ENCODE peak calls at places on chromosomes 5 and 9, in eight cellular contexts. C is SIG-M5, Q is NCI-H1436, H is progenitor cell of endocrine pancreas, R is Right ventricle myocardium superior, E is hypothalamus, J is suprapubic skin, W is hepatocyte. Z is an unnamed sample.

GRCh38 chr5:533243-534005 is 9.2 kb upstream of the SLC9A3 start:
- DNase-seq in C (no peak), Q (no peak), H (no peak), R (peak), E (no peak), J (no peak), W (no peak), Z (no peak)

GRCh38 chr9:73023025-73023541 is 70.2 kb upstream of the ALDH1A1 start:
- DNase-seq in C (no peak), Q (no peak), H (peak), R (peak), E (no peak), J (no peak), W (peak), Z (peak)

GRCh38 chr5:45639038-45639437 is 57.1 kb downstream of the HCN1 start:
- DNase-seq in C (no peak), Q (peak), H (no peak), R (no peak), E (no peak), J (no peak), W (no peak), Z (peak)

GRCh38 chr5:13946111-13946510 is 1.6 kb upstream of the DNAH5 start:
- DNase-seq in C (no peak), Q (no peak), H (no peak), R (no peak), E (no peak), J (no peak), W (no peak), Z (peak)

GRCh38 chr5:15004506-15004905 is 132.9 kb upstream of the ANKH start:
- DNase-seq in C (no peak), Q (no peak), H (no peak), R (no peak), E (no peak), J (no peak), W (no peak), Z (no peak)

GRCh38 chr9:92749071-92749933 is 15.3 kb downstream of the BICD2 start:
- DNase-seq in C (no peak), Q (no peak), H (no peak), R (no peak), E (peak), J (peak), W (no peak), Z (no peak)

GRCh38 chr9:114515528-114515927 is 10.3 kb upstream of the WHRN start:
- DNase-seq in C (no peak), Q (no peak), H (no peak), R (no peak), E (no peak), J (no peak), W (no peak), Z (no peak)

GRCh38 chr9:96068511-96068910 is 193.0 kb downstream of the ERCC6L2 start:
- DNase-seq in C (no peak), Q (no peak), H (no peak), R (no peak), E (no peak), J (no peak), W (no peak), Z (no peak)

GRCh38 chr9:75086443-75087278 is 1.3 kb downstream of the NMRK1 start:
- DNase-seq in C (no peak), Q (no peak), H (no peak), R (peak), E (no peak), J (no peak), W (peak), Z (no peak)

GRCh38 chr5:163760498-163760897 is 255.1 kb downstream of the MAT2B start:
- DNase-seq in C (no peak), Q (no peak), H (no peak), R (no peak), E (no peak), J (no peak), W (no peak), Z (peak)

GRCh38 chr5:154210163-154210562 is 19.6 kb downstream of the GALNT10 start:
- DNase-seq in C (no peak), Q (no peak), H (no peak), R (no peak), E (no peak), J (no peak), W (no peak), Z (no peak)

GRCh38 chr5:42951169-42951846 is 88.8 kb downstream of the ANXA2R start:
- DNase-seq in C (no peak), Q (no peak), H (no peak), R (peak), E (no peak), J (no peak), W (no peak), Z (peak)

GRCh38 chr5:9670371-9670770 is 40.2 kb upstream of the TAS2R1 start:
- DNase-seq in C (no peak), Q (no peak), H (no peak), R (no peak), E (no peak), J (no peak), W (no peak), Z (no peak)

GRCh38 chr5:157086751-157087359 is 22.0 kb downstream of the HAVCR2 start:
- DNase-seq in C (no peak), Q (no peak), H (no peak), R (no peak), E (no peak), J (no peak), W (no peak), Z (peak)

GRCh38 chr9:21974542-21975409 is 19.4 kb downstream of the CDKN2A start:
- DNase-seq in C (no peak), Q (peak), H (peak), R (peak), E (no peak), J (no peak), W (peak), Z (peak)

GRCh38 chr5:81826128-81826527 is 75.2 kb upstream of the SSBP2 start:
- DNase-seq in C (no peak), Q (no peak), H (no peak), R (no peak), E (no peak), J (no peak), W (no peak), Z (peak)

GRCh38 chr9:126147620-126148522 is 178.8 kb upstream of the MVB12B start:
- DNase-seq in C (no peak), Q (no peak), H (peak), R (no peak), E (no peak), J (peak), W (no peak), Z (no peak)

GRCh38 chr5:27702339-27702820 is 664.0 kb upstream of the CDH9 start:
- DNase-seq in C (no peak), Q (peak), H (no peak), R (no peak), E (no peak), J (no peak), W (peak), Z (peak)

GRCh38 chr9:36903541-36904435 is 130.3 kb downstream of the PAX5 start:
- DNase-seq in C (no peak), Q (no peak), H (no peak), R (no peak), E (no peak), J (peak), W (peak), Z (peak)

GRCh38 chr5:2753452-2754409 is 2.3 kb upstream of the IRX2 start:
- DNase-seq in C (no peak), Q (no peak), H (no peak), R (no peak), E (no peak), J (no peak), W (peak), Z (no peak)

GRCh38 chr5:139385061-139385889 is 2.2 kb upstream of the SLC23A1 start:
- DNase-seq in C (peak), Q (no peak), H (no peak), R (no peak), E (no peak), J (no peak), W (no peak), Z (no peak)

GRCh38 chr5:134255418-134256150 is 29.7 kb upstream of the PPP2CA start:
- DNase-seq in C (no peak), Q (no peak), H (no peak), R (no peak), E (no peak), J (no peak), W (no peak), Z (peak)

GRCh38 chr5:15440434-15440833 is 59.5 kb upstream of the FBXL7 start:
- DNase-seq in C (no peak), Q (no peak), H (no peak), R (no peak), E (no peak), J (no peak), W (no peak), Z (no peak)

GRCh38 chr9:30293231-30293630 is 2091.2 kb upstream of the ACO1 start:
- DNase-seq in C (no peak), Q (no peak), H (no peak), R (no peak), E (no peak), J (no peak), W (no peak), Z (no peak)

GRCh38 chr5:172920447-172920849 is 38.8 kb upstream of the RPL26L1 start:
- DNase-seq in C (no peak), Q (no peak), H (no peak), R (no peak), E (no peak), J (no peak), W (peak), Z (peak)

GRCh38 chr5:124735169-124735858 is 11.1 kb downstream of the ZNF608 start:
- DNase-seq in C (no peak), Q (no peak), H (peak), R (no peak), E (no peak), J (no peak), W (peak), Z (peak)

GRCh38 chr9:128001411-128002298 is 20.9 kb upstream of the EEIG1 start:
- DNase-seq in C (no peak), Q (no peak), H (no peak), R (no peak), E (no peak), J (no peak), W (peak), Z (peak)

GRCh38 chr9:123044556-123044955 is 11.1 kb downstream of the GPR21 start:
- DNase-seq in C (no peak), Q (no peak), H (no peak), R (no peak), E (no peak), J (no peak), W (no peak), Z (peak)

GRCh38 chr5:140162275-140162674 is 12.7 kb upstream of the CYSTM1 start:
- DNase-seq in C (no peak), Q (no peak), H (no peak), R (no peak), E (no peak), J (peak), W (no peak), Z (no peak)

GRCh38 chr9:16060457-16061129 is 507.8 kb downstream of the CCDC171 start:
- DNase-seq in C (no peak), Q (no peak), H (no peak), R (no peak), E (no peak), J (no peak), W (no peak), Z (no peak)

GRCh38 chr9:22147818-22148573 is 138.9 kb upstream of the CDKN2B start:
- DNase-seq in C (no peak), Q (no peak), H (no peak), R (no peak), E (no peak), J (no peak), W (no peak), Z (peak)

GRCh38 chr5:57302164-57302563 is 128.3 kb downstream of the GPBP1 start:
- DNase-seq in C (no peak), Q (no peak), H (no peak), R (no peak), E (no peak), J (no peak), W (no peak), Z (peak)

GRCh38 chr5:107772418-107773310 is 101.9 kb upstream of the EFNA5 start:
- DNase-seq in C (no peak), Q (peak), H (no peak), R (peak), E (no peak), J (no peak), W (peak), Z (no peak)

Z was measured in fibroblast of mammary gland.